ENCODE peak calls at places on chromosomes 4 and X, in four cellular contexts. S is activated T-helper 2 cell treated with anti-CD3 and anti-CD28 coated beads, Interferon-gamma antibody, Interleukin-2, Interleukin-4, amounts not matched to agents 10 μg/mL and 5 μg/mL and 100 μg/mL, durations not matched to agents 14 hours and 24 hours and 36 hours; B is non-pigmented ciliary epithelial cell; W is astrocyte of the spinal cord. A is an unnamed sample.

GRCh38 chr4:172708184-172708583 is 460.4 kb upstream of the GALNT7 start:
- DNase-seq in S (no peak), B (no peak), W (no peak), A (peak; percentile 15)

GRCh38 chr4:185591679-185592141 is 56.4 kb upstream of the PDLIM3 start:
- DNase-seq in S (no peak), B (no peak), W (no peak), A (no peak)

GRCh38 chrX:119756926-119757635 is 1.3 kb upstream of the SOWAHD start:
- DNase-seq in S (no peak), B (no peak), W (no peak), A (no peak)

GRCh38 chr4:156968479-156968984 is 3.1 kb downstream of the PDGFC start:
- DNase-seq in S (no peak), B (peak; percentile 65), W (peak; percentile 90), A (peak; percentile 83)

GRCh38 chr4:88295656-88296055 is 11.3 kb upstream of the PPM1K start:
- DNase-seq in S (no peak), B (no peak), W (no peak), A (no peak)

GRCh38 chr4:7120341-7120740 is 52.5 kb upstream of the GRPEL1 start:
- DNase-seq in S (no peak), B (no peak), W (peak; percentile 8), A (no peak)

GRCh38 chr4:183722738-183723560 is 63.9 kb downstream of the TRAPPC11 start:
- DNase-seq in S (peak; percentile 37), B (no peak), W (peak; percentile 23), A (peak; percentile 77)

GRCh38 chrX:71489540-71489939 is 43.4 kb upstream of the OGT start:
- DNase-seq in S (no peak), B (no peak), W (no peak), A (no peak)

GRCh38 chrX:10513974-10514373 is 106.4 kb downstream of the MID1 start:
- DNase-seq in S (no peak), B (no peak), W (no peak), A (no peak)

GRCh38 chrX:104113237-104113965 is 1.1 kb downstream of the ZCCHC18 start:
- DNase-seq in S (peak; percentile 26), B (no peak), W (peak; percentile 49), A (peak; percentile 63)

GRCh38 chrX:13293700-13294099 is 26.2 kb downstream of the ATXN3L start:
- DNase-seq in S (no peak), B (no peak), W (no peak), A (peak; percentile 8)

GRCh38 chrX:97126020-97126419 is 242.3 kb downstream of the RPA4 start:
- DNase-seq in S (no peak), B (peak; percentile 9), W (peak; percentile 15), A (no peak)

GRCh38 chrX:118847676-118848075 is 24.1 kb downstream of the ZCCHC12 start:
- DNase-seq in S (no peak), B (no peak), W (peak; percentile 52), A (peak; percentile 68)

GRCh38 chrX:3029084-3029483 is 12.2 kb upstream of the ARSF start:
- DNase-seq in S (no peak), B (no peak), W (no peak), A (no peak)

GRCh38 chr4:19739101-19739651 is 512.5 kb upstream of the SLIT2 start:
- DNase-seq in S (no peak), B (peak; percentile 93), W (peak; percentile 95), A (peak; percentile 51)

GRCh38 chrX:46330981-46331380 is 214.2 kb downstream of the ZNF674 start:
- DNase-seq in S (no peak), B (no peak), W (no peak), A (no peak)

GRCh38 chr4:133624744-133625143 is 475.6 kb downstream of the PCDH10 start:
- DNase-seq in S (no peak), B (no peak), W (peak; percentile 20), A (peak; percentile 24)

GRCh38 chrX:110847334-110847733 is 51.7 kb upstream of the CHRDL1 start:
- DNase-seq in S (no peak), B (peak; percentile 24), W (peak; percentile 76), A (peak; percentile 75)

A was measured in hepatocyte.